ENCODE peak calls at places on chromosomes 12 and 14, in four cellular contexts. One of them, this sample, is unnamed.

GRCh38 chr14:26199599-26200370 is 398.0 kb downstream of the NOVA1 start:
- DNase-seq in GM13977: no peak
- DNase-seq in colonic mucosa: no peak
- DNase-seq in mucosa of descending colon: no peak
- DNase-seq in this sample: no peak

GRCh38 chr12:18383203-18383602 is 121.9 kb downstream of the PIK3C2G start:
- DNase-seq in GM13977: no peak
- DNase-seq in colonic mucosa: no peak
- DNase-seq in mucosa of descending colon: no peak
- DNase-seq in this sample: no peak

GRCh38 chr14:92456215-92457017 is 57.2 kb upstream of the RIN3 start:
- DNase-seq in GM13977: peak
- DNase-seq in colonic mucosa: peak
- DNase-seq in mucosa of descending colon: peak
- DNase-seq in this sample: peak

GRCh38 chr12:81797100-81797499 is 38.0 kb upstream of the PPFIA2 start:
- DNase-seq in GM13977: no peak
- DNase-seq in colonic mucosa: no peak
- DNase-seq in mucosa of descending colon: no peak
- DNase-seq in this sample: no peak

GRCh38 chr12:52173526-52173925 is 18.3 kb downstream of the KRT80 start:
- DNase-seq in GM13977: no peak
- DNase-seq in colonic mucosa: no peak
- DNase-seq in mucosa of descending colon: no peak
- DNase-seq in this sample: no peak

GRCh38 chr12:1500095-1500801 is 94.1 kb downstream of the FBXL14 start:
- DNase-seq in GM13977: no peak
- DNase-seq in colonic mucosa: peak
- DNase-seq in mucosa of descending colon: peak
- DNase-seq in this sample: no peak

GRCh38 chr14:58919262-58919661 is 269.2 kb upstream of the DAAM1 start:
- DNase-seq in GM13977: no peak
- DNase-seq in colonic mucosa: no peak
- DNase-seq in mucosa of descending colon: no peak
- DNase-seq in this sample: no peak

GRCh38 chr12:20006856-20007255 is 361.5 kb upstream of the PDE3A start:
- DNase-seq in GM13977: no peak
- DNase-seq in colonic mucosa: no peak
- DNase-seq in mucosa of descending colon: no peak
- DNase-seq in this sample: no peak

GRCh38 chr14:101495827-101496778 is 65.2 kb upstream of the DIO3 start:
- DNase-seq in GM13977: no peak
- DNase-seq in colonic mucosa: no peak
- DNase-seq in mucosa of descending colon: no peak
- DNase-seq in this sample: peak

GRCh38 chr12:5515458-5515857 is 83.5 kb downstream of the NTF3 start:
- DNase-seq in GM13977: no peak
- DNase-seq in colonic mucosa: no peak
- DNase-seq in mucosa of descending colon: no peak
- DNase-seq in this sample: no peak

GRCh38 chr12:22729898-22730443 is 105.0 kb downstream of the ETNK1 start:
- DNase-seq in GM13977: no peak
- DNase-seq in colonic mucosa: no peak
- DNase-seq in mucosa of descending colon: no peak
- DNase-seq in this sample: no peak

GRCh38 chr12:46569826-46570390 is 197.3 kb upstream of the SLC38A2 start:
- DNase-seq in GM13977: no peak
- DNase-seq in colonic mucosa: no peak
- DNase-seq in mucosa of descending colon: no peak
- DNase-seq in this sample: no peak

GRCh38 chr14:22553445-22553844 is 35.6 kb downstream of the DAD1 start:
- DNase-seq in GM13977: no peak
- DNase-seq in colonic mucosa: no peak
- DNase-seq in mucosa of descending colon: no peak
- DNase-seq in this sample: no peak

GRCh38 chr14:25094171-25094907 is 44.4 kb upstream of the STXBP6 start:
- DNase-seq in GM13977: no peak
- DNase-seq in colonic mucosa: no peak
- DNase-seq in mucosa of descending colon: no peak
- DNase-seq in this sample: no peak

GRCh38 chr12:2739832-2740641 is 54.7 kb upstream of the FKBP4 start:
- DNase-seq in GM13977: no peak
- DNase-seq in colonic mucosa: peak
- DNase-seq in mucosa of descending colon: no peak
- DNase-seq in this sample: peak

GRCh38 chr14:22577334-22577908 is 11.6 kb downstream of the DAD1 start:
- DNase-seq in GM13977: no peak
- DNase-seq in colonic mucosa: no peak
- DNase-seq in mucosa of descending colon: no peak
- DNase-seq in this sample: no peak

GRCh38 chr12:56017181-56017580 is 3.7 kb upstream of the IKZF4 start:
- DNase-seq in GM13977: no peak
- DNase-seq in colonic mucosa: no peak
- DNase-seq in mucosa of descending colon: no peak
- DNase-seq in this sample: no peak

GRCh38 chr14:106044949-106045596 is 518.7 kb downstream of the TMEM121 start:
- DNase-seq in GM13977: peak
- DNase-seq in colonic mucosa: peak
- DNase-seq in mucosa of descending colon: peak
- DNase-seq in this sample: peak

GRCh38 chr12:124637586-124637985 is 70.2 kb upstream of the NCOR2 start:
- DNase-seq in GM13977: no peak
- DNase-seq in colonic mucosa: no peak
- DNase-seq in mucosa of descending colon: no peak
- DNase-seq in this sample: no peak

GRCh38 chr12:26712892-26713291 is 120.1 kb downstream of the ITPR2 start:
- DNase-seq in GM13977: no peak
- DNase-seq in colonic mucosa: no peak
- DNase-seq in mucosa of descending colon: no peak
- DNase-seq in this sample: no peak

GRCh38 chr12:98002887-98003493 is 512.4 kb upstream of the TMPO start:
- DNase-seq in GM13977: peak
- DNase-seq in colonic mucosa: peak
- DNase-seq in mucosa of descending colon: no peak
- DNase-seq in this sample: peak

GRCh38 chr12:50960130-50960529 is 7.8 kb downstream of the HIGD1C start:
- DNase-seq in GM13977: no peak
- DNase-seq in colonic mucosa: no peak
- DNase-seq in mucosa of descending colon: no peak
- DNase-seq in this sample: no peak

GRCh38 chr14:20469890-20470858 is 968 bp downstream of the PNP start:
- DNase-seq in GM13977: peak
- DNase-seq in colonic mucosa: peak
- DNase-seq in mucosa of descending colon: peak
- DNase-seq in this sample: peak

GRCh38 chr14:25833341-25834121 is 764.3 kb downstream of the NOVA1 start:
- DNase-seq in GM13977: no peak
- DNase-seq in colonic mucosa: peak
- DNase-seq in mucosa of descending colon: no peak
- DNase-seq in this sample: peak

GRCh38 chr14:105398044-105398725 is at the start of gene TEX22:
- DNase-seq in GM13977: peak
- DNase-seq in colonic mucosa: peak
- DNase-seq in mucosa of descending colon: peak
- DNase-seq in this sample: peak

GRCh38 chr12:123050331-123050809 is 69.9 kb downstream of the ARL6IP4 start:
- DNase-seq in GM13977: no peak
- DNase-seq in colonic mucosa: no peak
- DNase-seq in mucosa of descending colon: peak
- DNase-seq in this sample: no peak

GRCh38 chr14:72480465-72481243 is 413.2 kb downstream of the DPF3 start:
- DNase-seq in GM13977: no peak
- DNase-seq in colonic mucosa: no peak
- DNase-seq in mucosa of descending colon: no peak
- DNase-seq in this sample: no peak

GRCh38 chr14:60327447-60328331 is 78.7 kb downstream of the PPM1A start:
- DNase-seq in GM13977: peak
- DNase-seq in colonic mucosa: peak
- DNase-seq in mucosa of descending colon: peak
- DNase-seq in this sample: peak

GRCh38 chr12:132986001-132986884 is at the start of gene ZNF26:
- DNase-seq in GM13977: peak
- DNase-seq in colonic mucosa: peak
- DNase-seq in mucosa of descending colon: peak
- DNase-seq in this sample: peak

GRCh38 chr14:39267592-39268112 is 33.9 kb downstream of the MIA2 start:
- DNase-seq in GM13977: no peak
- DNase-seq in colonic mucosa: no peak
- DNase-seq in mucosa of descending colon: no peak
- DNase-seq in this sample: no peak

GRCh38 chr14:78530078-78530477 is 359.9 kb downstream of the NRXN3 start:
- DNase-seq in GM13977: peak
- DNase-seq in colonic mucosa: no peak
- DNase-seq in mucosa of descending colon: no peak
- DNase-seq in this sample: no peak

GRCh38 chr12:69254046-69254445 is 14.7 kb downstream of the CPSF6 start:
- DNase-seq in GM13977: peak
- DNase-seq in colonic mucosa: no peak
- DNase-seq in mucosa of descending colon: no peak
- DNase-seq in this sample: no peak

GRCh38 chr14:55578511-55578910 is 1.5 kb upstream of the KTN1 start:
- DNase-seq in GM13977: no peak
- DNase-seq in colonic mucosa: no peak
- DNase-seq in mucosa of descending colon: no peak
- DNase-seq in this sample: no peak

GRCh38 chr12:87813476-87814234 is 215.5 kb downstream of the C12orf50 start:
- DNase-seq in GM13977: no peak
- DNase-seq in colonic mucosa: no peak
- DNase-seq in mucosa of descending colon: no peak
- DNase-seq in this sample: no peak

GRCh38 chr12:128792398-128792797 is 31.4 kb downstream of the SLC15A4 start:
- DNase-seq in GM13977: no peak
- DNase-seq in colonic mucosa: no peak
- DNase-seq in mucosa of descending colon: no peak
- DNase-seq in this sample: no peak

GRCh38 chr12:115259968-115260806 is 576.2 kb upstream of the TBX3 start:
- DNase-seq in GM13977: no peak
- DNase-seq in colonic mucosa: no peak
- DNase-seq in mucosa of descending colon: no peak
- DNase-seq in this sample: no peak

GRCh38 chr12:32651151-32651955 is 27.7 kb upstream of the DNM1L start:
- DNase-seq in GM13977: no peak
- DNase-seq in colonic mucosa: no peak
- DNase-seq in mucosa of descending colon: no peak
- DNase-seq in this sample: no peak

GRCh38 chr14:26403760-26404159 is 194.1 kb downstream of the NOVA1 start:
- DNase-seq in GM13977: no peak
- DNase-seq in colonic mucosa: no peak
- DNase-seq in mucosa of descending colon: no peak
- DNase-seq in this sample: no peak

GRCh38 chr12:121892673-121893561 is 4.3 kb downstream of the PSMD9 start:
- DNase-seq in GM13977: no peak
- DNase-seq in colonic mucosa: no peak
- DNase-seq in mucosa of descending colon: no peak
- DNase-seq in this sample: no peak

GRCh38 chr12:121888478-121889266 is at the start of gene PSMD9:
- DNase-seq in GM13977: peak
- DNase-seq in colonic mucosa: peak
- DNase-seq in mucosa of descending colon: peak
- DNase-seq in this sample: peak

GRCh38 chr12:121883315-121883660 is 5.3 kb upstream of the PSMD9 start:
- DNase-seq in GM13977: no peak
- DNase-seq in colonic mucosa: no peak
- DNase-seq in mucosa of descending colon: no peak
- DNase-seq in this sample: no peak

GRCh38 chr12:121889267-121889624 is 656 bp downstream of the PSMD9 start:
- DNase-seq in GM13977: no peak
- DNase-seq in colonic mucosa: no peak
- DNase-seq in mucosa of descending colon: no peak
- DNase-seq in this sample: no peak

DNA sequence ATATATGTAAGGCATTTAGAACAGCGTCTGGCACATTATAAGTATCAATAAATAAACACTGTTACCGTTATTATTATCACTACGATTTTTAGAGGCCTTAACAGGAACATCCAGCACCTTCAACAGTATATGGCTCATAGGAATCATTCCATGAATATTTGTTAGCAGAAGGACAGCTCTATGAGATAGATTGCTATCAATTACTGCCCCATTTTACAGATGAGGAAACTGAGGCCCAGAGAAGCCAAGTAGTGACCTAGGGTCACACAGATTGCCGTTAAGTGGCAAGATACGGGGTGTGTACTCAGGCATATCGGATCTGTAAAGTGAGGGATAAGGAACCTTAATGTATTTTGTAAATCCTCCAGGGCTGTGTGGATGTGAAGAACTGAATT is 510 bp upstream of the PSMD9 start:
- DNase-seq in GM13977: no peak
- DNase-seq in colonic mucosa: no peak
- DNase-seq in mucosa of descending colon: no peak
- DNase-seq in this sample: no peak
- TF ChIP-seq CTCF in GM13977: no peak
- TF ChIP-seq CTCF in colonic mucosa: no peak
- TF ChIP-seq CTCF in mucosa of descending colon: no peak
- TF ChIP-seq CTCF in this sample: no peak

GRCh38 chr12:89412665-89413064 is 60.4 kb upstream of the DUSP6 start:
- DNase-seq in GM13977: no peak
- DNase-seq in colonic mucosa: no peak
- DNase-seq in mucosa of descending colon: no peak
- DNase-seq in this sample: no peak
- TF ChIP-seq CTCF in GM13977: no peak
- TF ChIP-seq CTCF in colonic mucosa: no peak
- TF ChIP-seq CTCF in mucosa of descending colon: no peak
- TF ChIP-seq CTCF in this sample: no peak

DNA sequence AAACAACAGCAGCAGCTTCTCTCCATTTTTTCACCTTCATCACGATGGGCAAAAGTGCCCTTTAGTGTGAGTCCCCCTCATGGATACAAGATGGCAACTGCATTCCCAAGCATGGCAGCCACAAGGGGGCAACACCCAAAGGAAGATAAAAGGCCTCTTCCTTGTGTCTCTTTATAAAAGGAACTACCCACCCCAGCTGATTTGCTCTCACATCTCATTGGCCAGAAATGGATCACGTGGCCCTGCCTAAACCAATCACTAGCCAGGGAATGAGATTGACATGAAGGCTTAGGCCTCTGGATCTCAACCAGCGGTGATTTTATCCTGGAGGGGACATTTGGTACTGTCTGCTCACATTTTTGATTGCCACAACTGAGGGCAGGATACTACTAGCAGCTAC is 21.9 kb upstream of the IFT81 start:
- DNase-seq in GM13977: no peak
- DNase-seq in colonic mucosa: peak
- DNase-seq in mucosa of descending colon: no peak
- DNase-seq in this sample: no peak
- TF ChIP-seq CTCF in GM13977: peak
- TF ChIP-seq CTCF in colonic mucosa: no peak
- TF ChIP-seq CTCF in mucosa of descending colon: no peak
- TF ChIP-seq CTCF in this sample: peak

GRCh38 chr14:62206456-62206855 is 444.2 kb downstream of the SNAPC1 start:
- DNase-seq in GM13977: no peak
- DNase-seq in colonic mucosa: no peak
- DNase-seq in mucosa of descending colon: no peak
- DNase-seq in this sample: no peak
- TF ChIP-seq CTCF in GM13977: no peak
- TF ChIP-seq CTCF in colonic mucosa: no peak
- TF ChIP-seq CTCF in mucosa of descending colon: no peak
- TF ChIP-seq CTCF in this sample: no peak

This sample was measured in transverse colon.